ENCODE peak calls at places on chromosomes 2 and 18, in nine cellular contexts. F, S, I, M, T, A, K, G and D are unnamed samples.

GRCh38 chr18:55144226-55144625 is 185.0 kb upstream of the CCDC68 start:
- DNase-seq in I (no peak), K (no peak), A (no peak), T (no peak), M (no peak), S (no peak), G (no peak), F (no peak), D (no peak)

GRCh38 chr2:1224901-1225300 is 188.4 kb upstream of the TPO start:
- DNase-seq in A (no peak), S (no peak), M (no peak), I (no peak), F (no peak), G (no peak), T (no peak), K (no peak), D (no peak)

GRCh38 chr18:79374408-79375171 is 21.1 kb upstream of the NFATC1 start:
- DNase-seq in T (no peak), F (no peak), A (no peak), K (no peak), I (no peak), S (no peak), M (no peak), G (no peak), D (no peak)

GRCh38 chr2:12293868-12294267 is 422.9 kb upstream of the TRIB2 start:
- DNase-seq in M (no peak), K (no peak), A (no peak), I (no peak), F (no peak), T (no peak), S (no peak), G (no peak), D (no peak)

GRCh38 chr2:28338046-28338753 is 54.5 kb upstream of the FOSL2 start:
- DNase-seq in M (peak; percentile 68), G (no peak), S (peak; percentile 84), I (peak; percentile 90), F (peak; percentile 66), A (peak; percentile 83), T (peak; percentile 78), K (no peak), D (no peak)

GRCh38 chr18:10354241-10354811 is 100.1 kb upstream of the APCDD1 start:
- DNase-seq in M (no peak), S (no peak), T (no peak), K (no peak), I (no peak), A (no peak), F (no peak), G (no peak), D (no peak)

GRCh38 chr2:118668431-118669424 is 178.7 kb downstream of the EN1 start:
- DNase-seq in K (peak; percentile 91), A (no peak), S (no peak), G (no peak), T (no peak), I (no peak), M (no peak), F (peak; percentile 24), D (no peak)

GRCh38 chr18:11927497-11927896 is 19.4 kb upstream of the MPPE1 start:
- DNase-seq in M (no peak), A (no peak), S (no peak), I (no peak), F (no peak), K (no peak), T (no peak), G (no peak), D (no peak)

GRCh38 chr18:58054041-58054733 is 10.2 kb downstream of the NEDD4L start:
- DNase-seq in K (peak; percentile 10), G (peak; percentile 51), F (peak; percentile 29), A (no peak), I (no peak), M (no peak), T (peak; percentile 47), S (no peak), D (no peak)

GRCh38 chr18:9643549-9643948 is 29.2 kb upstream of the PPP4R1 start:
- DNase-seq in M (no peak), I (no peak), T (no peak), G (peak; percentile 76), F (peak; percentile 49), S (no peak), A (no peak), K (peak; percentile 98), D (no peak)

GRCh38 chr2:155645771-155646170 is 686.8 kb downstream of the NR4A2 start:
- DNase-seq in I (no peak), T (no peak), A (no peak), K (no peak), F (no peak), G (no peak), M (no peak), S (no peak), D (no peak)

GRCh38 chr18:24982831-24983230 is 369.1 kb downstream of the ZNF521 start:
- DNase-seq in I (no peak), F (no peak), A (no peak), M (no peak), S (no peak), K (peak; percentile 5), T (no peak), G (no peak), D (no peak)

GRCh38 chr2:7773362-7773973 is 856.3 kb downstream of the RNF144A start:
- DNase-seq in A (no peak), T (no peak), I (no peak), K (peak; percentile 89), M (no peak), S (no peak), F (no peak), G (no peak), D (no peak)

GRCh38 chr18:54802686-54803395 is 25.4 kb upstream of the RAB27B start:
- DNase-seq in I (no peak), A (no peak), G (no peak), K (no peak), F (no peak), S (no peak), T (no peak), M (no peak), D (no peak)

GRCh38 chr18:34901299-34901698 is 139.9 kb upstream of the MAPRE2 start:
- DNase-seq in T (no peak), I (no peak), M (no peak), G (no peak), A (no peak), F (no peak), K (peak; percentile 13), S (no peak), D (no peak)
- TF ChIP-seq CTCF in T (no peak), I (peak; percentile 23), M (no peak), G (no peak), A (peak; percentile 62), F (no peak), K (peak; percentile 25), S (peak; percentile 18), D (peak; percentile 54)

GRCh38 chr2:71922501-71923142 is 225.0 kb downstream of the CYP26B1 start:
- DNase-seq in M (no peak), G (peak; percentile 18), I (no peak), S (no peak), K (no peak), F (no peak), A (no peak), T (no peak), D (peak; percentile 48)

GRCh38 chr2:71923143-71923525 is 224.5 kb downstream of the CYP26B1 start:
- DNase-seq in T (no peak), A (no peak), I (no peak), G (no peak), S (no peak), M (no peak), F (no peak), K (no peak), D (no peak)

GRCh38 chr2:71919701-71920100 is 228.0 kb downstream of the CYP26B1 start:
- DNase-seq in A (no peak), I (no peak), F (no peak), M (no peak), S (no peak), G (no peak), K (no peak), T (no peak), D (no peak)

GRCh38 chr2:71923887-71924533 is 223.7 kb downstream of the CYP26B1 start:
- DNase-seq in A (peak; percentile 71), F (peak; percentile 91), S (no peak), G (peak; percentile 86), T (no peak), I (peak; percentile 71), K (peak; percentile 85), M (no peak), D (no peak)

GRCh38 chr2:71922091-71922490 is 225.6 kb downstream of the CYP26B1 start:
- DNase-seq in M (no peak), A (no peak), T (no peak), I (no peak), G (peak; percentile 17), F (no peak), K (no peak), S (no peak), D (no peak)
- H3K4me1 ChIP-seq in M (no peaks in the 10 kb centered on the region), A (no peaks in the 10 kb centered on the region), T (no peaks in the 10 kb centered on the region), I (peaks cover 3% of the 10 kb centered on the region), G (no peaks in the 10 kb centered on the region), F (no peaks in the 10 kb centered on the region), K (no peaks in the 10 kb centered on the region), S (no peaks in the 10 kb centered on the region), D (no peaks in the 10 kb centered on the region)

GRCh38 chr2:231926180-231926741 is at the start of gene NPPC:
- DNase-seq in G (peak; percentile 83), M (peak; percentile 58), I (no peak), F (peak; percentile 89), T (peak; percentile 30), S (peak; percentile 70), A (peak; percentile 20), K (peak; percentile 19), D (peak; percentile 53)
- TF ChIP-seq CTCF in G (peak; percentile 68), M (no peak), I (peak; percentile 15), F (peak; percentile 60), T (no peak), S (peak; percentile 27), A (no peak), K (peak; percentile 30), D (no peak)

GRCh38 chr2:40103163-40103562 is 324.1 kb upstream of the THUMPD2 start:
- DNase-seq in S (no peak), M (no peak), F (peak; percentile 20), G (no peak), A (no peak), T (no peak), K (no peak), I (no peak), D (no peak)

GRCh38 chr2:40105593-40105992 is 326.5 kb upstream of the THUMPD2 start:
- DNase-seq in K (no peak), F (no peak), I (no peak), A (no peak), M (no peak), G (no peak), S (no peak), T (no peak), D (no peak)

GRCh38 chr2:40106061-40106460 is 327.0 kb upstream of the THUMPD2 start:
- DNase-seq in K (no peak), F (no peak), S (no peak), A (no peak), I (no peak), M (no peak), G (no peak), T (no peak), D (no peak)

GRCh38 chr2:40101076-40101688 is 322.1 kb upstream of the THUMPD2 start:
- DNase-seq in I (no peak), M (no peak), K (no peak), T (no peak), G (no peak), F (peak; percentile 48), S (no peak), A (no peak), D (no peak)

GRCh38 chr2:40103590-40103989 is 324.5 kb upstream of the THUMPD2 start:
- DNase-seq in A (no peak), S (no peak), G (no peak), M (no peak), T (no peak), I (no peak), F (no peak), K (no peak), D (no peak)
- H3K4me1 ChIP-seq in A (peaks cover 10% of the 10 kb centered on the region), S (no peaks in the 10 kb centered on the region), G (peaks cover 2% of the 10 kb centered on the region), M (no peaks in the 10 kb centered on the region), T (no peaks in the 10 kb centered on the region), I (no peaks in the 10 kb centered on the region), F (peaks cover 38% of the 10 kb centered on the region), K (peaks cover 25% of the 10 kb centered on the region), D (no peaks in the 10 kb centered on the region)